ENCODE peak calls at places on chromosomes 13 and 19, in four cellular contexts. X is T-cell; Q is IMR-90; S is stimulated activated CD4-positive, alpha-beta T cell treated with anti-CD3 and anti-CD28 coated beads, Interleukin-2, amount 100 ng/mL, for 24 hours. H is an unnamed sample.

GRCh38 chr19:13986348-13986904 is 19.7 kb downstream of the RFX1 start:
- DNase-seq in X (peak; percentile 98), Q (peak; percentile 72), S (peak; percentile 98), H (peak; percentile 99)

GRCh38 chr19:1221141-1221903 is 15.7 kb downstream of the STK11 start:
- DNase-seq in X (no peak), Q (peak; percentile 54), S (no peak), H (no peak)

GRCh38 chr13:40120288-40120687 is 464.8 kb downstream of the COG6 start:
- DNase-seq in X (no peak), Q (no peak), S (no peak), H (no peak)

GRCh38 chr19:44570984-44571684 is 41.7 kb upstream of the CEACAM20 start:
- DNase-seq in X (no peak), Q (peak; percentile 82), S (peak; percentile 48), H (peak; percentile 27)

GRCh38 chr13:90696254-90696653 is 651.2 kb upstream of the MIR17HG start:
- DNase-seq in X (no peak), Q (peak; percentile 7), S (no peak), H (no peak)

GRCh38 chr19:45687599-45687998 is 4.2 kb downstream of the SNRPD2 start:
- DNase-seq in X (no peak), Q (no peak), S (no peak), H (no peak)

GRCh38 chr13:95098916-95099315 is 202.3 kb downstream of the ABCC4 start:
- DNase-seq in X (no peak), Q (no peak), S (no peak), H (no peak)

GRCh38 chr19:55535173-55535572 is 1.8 kb downstream of the SBK2 start:
- DNase-seq in X (no peak), Q (no peak), S (no peak), H (no peak)

H was measured in effector CD4-positive, alpha-beta T cell.